ENCODE peak calls at places on chromosome 16, in ten cellular contexts. M is fibroblast of lung; Y is brain microvascular endothelial cell; H is heart right ventricle; T is stomach; A is ascending aorta; B is suprapubic skin; Z is A549; X is Peyer's patch; F is CD4-positive, CD25-positive, alpha-beta regulatory T cell. K is an unnamed sample.

GRCh38 chr16:14300631-14301149 is 229.6 kb downstream of the MRTFB start:
- DNase-seq in Z (peak), Y (peak), B (no peak), F (peak), X (peak), A (no peak), M (peak), H (peak), T (peak), K (peak)

GRCh38 chr16:86222541-86222940 is 287.8 kb upstream of the FOXF1 start:
- DNase-seq in M (peak), H (no peak), Z (no peak), Y (no peak), T (peak), X (no peak), B (no peak), F (no peak), A (no peak), K (no peak)

GRCh38 chr16:63426275-63426870 is 1390.1 kb upstream of the CDH8 start:
- DNase-seq in M (no peak), X (no peak), B (no peak), Y (no peak), F (no peak), T (no peak), Z (no peak), H (no peak), A (no peak), K (no peak)

GRCh38 chr16:12675852-12676251 is 127.8 kb downstream of the CPPED1 start:
- DNase-seq in M (peak), F (no peak), H (no peak), X (no peak), Y (peak), Z (peak), B (no peak), A (no peak), T (no peak), K (no peak)

GRCh38 chr16:54938351-54939346 is 8.0 kb downstream of the IRX5 start:
- DNase-seq in Y (no peak), M (peak), T (no peak), X (no peak), H (no peak), B (no peak), F (no peak), A (no peak), Z (no peak), K (no peak)

GRCh38 chr16:27169511-27170071 is 33.7 kb upstream of the KDM8 start:
- DNase-seq in M (peak), B (no peak), T (peak), H (no peak), A (no peak), Y (peak), X (peak), Z (peak), F (peak), K (no peak)

GRCh38 chr16:397736-398332 is 835 bp downstream of the NME4 start:
- DNase-seq in X (peak), F (no peak), A (peak), H (peak), B (peak), Y (peak), M (peak), T (peak), Z (peak), K (peak)

GRCh38 chr16:30724641-30725464 is 23.4 kb upstream of the PHKG2 start:
- DNase-seq in X (no peak), F (no peak), Y (no peak), B (no peak), Z (no peak), A (no peak), H (peak), T (no peak), M (no peak), K (no peak)

GRCh38 chr16:57341062-57341440 is 17.5 kb upstream of the CCL22 start:
- DNase-seq in F (no peak), X (no peak), A (no peak), H (no peak), M (no peak), T (no peak), Y (no peak), B (no peak), Z (no peak), K (no peak)

GRCh38 chr16:66588981-66589713 is 9.9 kb downstream of the CMTM2 start:
- DNase-seq in F (peak), X (peak), Y (no peak), Z (peak), M (no peak), T (peak), B (no peak), H (peak), A (no peak), K (peak)

GRCh38 chr16:53482123-53482522 is 20.9 kb downstream of the AKTIP start:
- DNase-seq in Z (no peak), T (no peak), H (no peak), M (no peak), F (no peak), Y (no peak), A (no peak), X (no peak), B (no peak), K (no peak)

GRCh38 chr16:495127-495748 is 32.3 kb upstream of the CAPN15 start:
- DNase-seq in M (peak), X (no peak), A (no peak), Y (peak), T (no peak), F (peak), Z (peak), B (no peak), H (no peak), K (no peak)

GRCh38 chr16:27429330-27429871 is 27.4 kb downstream of the IL21R start:
- DNase-seq in X (no peak), F (no peak), Y (no peak), M (no peak), B (no peak), Z (no peak), A (no peak), T (no peak), H (no peak), K (no peak)

GRCh38 chr16:65600629-65601028 is 478.8 kb upstream of the CDH11 start:
- DNase-seq in F (no peak), Z (no peak), A (no peak), H (no peak), T (no peak), X (no peak), Y (no peak), M (peak), B (no peak), K (no peak)

GRCh38 chr16:57785924-57786323 is 16.4 kb downstream of the KIFC3 start:
- DNase-seq in F (no peak), T (no peak), B (no peak), H (no peak), Y (no peak), X (no peak), M (no peak), Z (no peak), A (no peak), K (no peak)

GRCh38 chr16:19840524-19841110 is 44.0 kb downstream of the GPRC5B start:
- DNase-seq in Y (no peak), A (no peak), X (no peak), T (no peak), M (no peak), F (no peak), Z (no peak), B (no peak), H (peak), K (no peak)

GRCh38 chr16:59878999-59879398 is 1144.9 kb upstream of the GOT2 start:
- DNase-seq in B (no peak), A (no peak), Z (peak), H (no peak), T (no peak), X (no peak), Y (no peak), F (no peak), M (peak), K (no peak)

GRCh38 chr16:66858740-66859396 is 14.7 kb downstream of the CA7 start:
- DNase-seq in A (no peak), B (no peak), X (no peak), M (peak), Z (no peak), Y (no peak), F (no peak), H (peak), T (peak), K (no peak)

GRCh38 chr16:892006-892405 is 78.8 kb downstream of the LMF1 start:
- DNase-seq in M (no peak), Z (no peak), H (no peak), Y (no peak), T (no peak), F (no peak), B (no peak), A (no peak), X (no peak), K (no peak)

GRCh38 chr16:67562918-67563707 is 787 bp downstream of the CTCF start:
- DNase-seq in M (peak), X (peak), F (peak), Z (peak), A (no peak), Y (peak), T (peak), B (no peak), H (peak), K (peak)

GRCh38 chr16:55532227-55532626 is 23.4 kb downstream of the LPCAT2 start:
- DNase-seq in Y (no peak), Z (no peak), X (no peak), A (no peak), M (peak), H (no peak), T (no peak), F (no peak), B (no peak), K (no peak)

GRCh38 chr16:83305092-83305491 is 502.7 kb upstream of the HSBP1 start:
- DNase-seq in Z (no peak), T (no peak), M (peak), A (no peak), X (no peak), B (no peak), H (no peak), Y (peak), F (no peak), K (no peak)

GRCh38 chr16:84786605-84787302 is 33.0 kb upstream of the CRISPLD2 start:
- DNase-seq in Y (no peak), H (no peak), Z (no peak), A (no peak), B (no peak), F (no peak), M (no peak), T (peak), X (no peak), K (no peak)

GRCh38 chr16:9340402-9341095 is 249.1 kb downstream of the HAPSTR1 start:
- DNase-seq in H (no peak), Z (no peak), Y (no peak), A (no peak), F (no peak), T (no peak), M (no peak), B (no peak), X (no peak), K (no peak)

GRCh38 chr16:86993426-86994110 is 323.6 kb downstream of the C16orf95 start:
- DNase-seq in M (no peak), F (no peak), H (no peak), A (no peak), B (no peak), X (no peak), Z (no peak), Y (no peak), T (no peak), K (no peak)

GRCh38 chr16:28202147-28202746 is 9.5 kb downstream of the XPO6 start:
- DNase-seq in H (no peak), Y (no peak), M (no peak), F (peak), X (no peak), A (no peak), B (no peak), T (no peak), Z (peak), K (no peak)

GRCh38 chr16:15038689-15039088 is 17.2 kb downstream of the NTAN1 start:
- DNase-seq in T (no peak), A (no peak), Z (no peak), H (no peak), B (no peak), Y (no peak), M (no peak), F (no peak), X (no peak), K (no peak)

DNA sequence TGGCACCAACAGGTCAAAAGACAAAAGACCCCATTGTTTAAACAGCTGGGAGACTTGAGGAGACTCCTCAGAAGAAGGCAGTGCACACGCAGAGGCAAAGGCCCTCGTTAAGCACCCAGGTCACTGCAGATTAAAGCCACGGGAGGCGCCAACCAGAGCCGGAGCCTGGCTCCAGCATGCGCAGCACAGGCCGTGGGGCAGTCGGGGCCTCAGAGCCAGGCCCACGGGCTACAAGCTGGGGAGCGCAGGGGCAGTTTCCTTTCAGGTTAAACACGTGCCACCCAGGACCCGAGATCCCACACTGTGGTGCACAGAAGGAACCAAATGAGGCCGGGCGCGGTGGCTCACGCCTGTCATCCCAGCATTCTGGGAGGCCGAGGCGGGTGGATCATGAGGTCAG is 9.2 kb downstream of the PIEZO1 start:
- DNase-seq in M (no peak), B (no peak), F (no peak), Y (no peak), Z (no peak), H (no peak), X (no peak), T (no peak), A (no peak), K (no peak)
- H3K27ac ChIP-seq in M (no peak), B (no peak), F (no peak), Y (no peak), Z (no peak), H (no peak), X (no peak), T (no peak), A (no peak), K (no peak)

DNA sequence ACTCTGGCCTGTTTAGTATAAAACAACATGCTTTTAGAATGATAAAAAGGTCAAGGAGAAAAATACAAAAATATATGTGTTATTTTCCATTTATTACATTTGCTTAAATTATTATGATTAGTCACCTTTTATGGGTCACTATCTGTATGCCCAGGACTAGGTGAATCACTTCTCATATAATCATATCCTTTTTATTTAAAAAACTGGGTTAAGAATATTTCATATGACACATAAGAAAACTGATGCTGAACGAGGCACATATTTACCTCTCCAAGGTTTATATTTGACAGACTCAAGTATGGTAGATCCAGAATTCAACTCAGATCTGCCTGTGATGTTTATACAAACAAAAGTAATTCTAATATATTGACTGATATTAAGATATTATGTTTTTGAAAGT is 134.5 kb downstream of the CDH8 start:
- DNase-seq in F (no peak), Z (no peak), H (no peak), M (no peak), T (no peak), Y (no peak), B (no peak), A (no peak), X (no peak), K (no peak)
- H3K27ac ChIP-seq in F (no peak), Z (no peak), H (no peak), M (no peak), T (no peak), Y (no peak), B (no peak), A (no peak), X (no peak), K (no peak)

GRCh38 chr16:2057438-2057837 is 9.7 kb downstream of the TSC2 start:
- DNase-seq in B (no peak), Z (no peak), Y (no peak), A (no peak), H (no peak), T (no peak), X (no peak), F (no peak), M (no peak), K (no peak)
- H3K27ac ChIP-seq in B (no peak), Z (no peak), Y (no peak), A (no peak), H (no peak), T (no peak), X (no peak), F (no peak), M (no peak), K (peak)

GRCh38 chr16:68908000-68908313 is 64.6 kb downstream of the TANGO6 start:
- DNase-seq in Z (no peak), M (no peak), B (no peak), Y (no peak), A (no peak), T (no peak), X (no peak), H (no peak), F (no peak), K (no peak)
- H3K27ac ChIP-seq in Z (peak), M (no peak), B (no peak), Y (no peak), A (no peak), T (no peak), X (no peak), H (no peak), F (no peak), K (no peak)

DNA sequence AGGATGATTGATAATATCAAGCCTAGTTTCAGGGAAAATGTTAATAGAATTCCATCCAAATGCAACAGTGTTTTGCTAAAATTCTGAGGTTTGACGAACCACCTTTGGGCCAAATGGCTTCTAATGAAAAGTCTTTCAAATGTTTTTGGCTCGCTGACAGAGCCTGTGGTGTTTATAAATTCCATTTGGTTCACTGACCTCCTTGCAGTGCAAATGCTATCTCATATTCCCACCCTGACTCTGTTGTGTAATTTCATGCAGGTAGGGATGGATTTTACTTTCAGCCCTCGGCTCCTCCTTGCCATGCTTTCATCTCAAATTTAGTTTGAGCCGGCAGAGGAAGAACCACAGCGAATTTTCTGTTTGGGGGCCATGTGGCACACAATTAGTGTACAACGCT is 89.9 kb downstream of the SDR42E1 start:
- DNase-seq in Y (no peak), M (peak), B (no peak), T (peak), F (no peak), H (no peak), Z (no peak), A (no peak), X (no peak), K (no peak)
- H3K27ac ChIP-seq in Y (no peak), M (no peak), B (no peak), T (no peak), F (no peak), H (peak), Z (no peak), A (no peak), X (no peak), K (no peak)

K was measured in substantia nigra.